ENCODE peak calls at places on chromosome 16, in four cellular contexts. One of them, this sample, is unnamed.

GRCh38 chr16:30351586-30352419 is 3.3 kb downstream of the CD2BP2 start:
- DNase-seq in fibroblast of lung: peak; percentile 96
- DNase-seq in hepatocyte: no peak
- DNase-seq in uterus: peak; percentile 86
- DNase-seq in this sample: no peak

GRCh38 chr16:64206877-64207276 is 915.0 kb downstream of the CDH11 start:
- DNase-seq in uterus: no peak
- DNase-seq in fibroblast of lung: peak; percentile 14
- DNase-seq in hepatocyte: no peak
- DNase-seq in this sample: no peak

GRCh38 chr16:68790130-68790761 is 53.1 kb upstream of the TANGO6 start:
- DNase-seq in uterus: peak; percentile 24
- DNase-seq in fibroblast of lung: peak; percentile 72
- DNase-seq in hepatocyte: peak; percentile 57
- DNase-seq in this sample: peak; percentile 26

GRCh38 chr16:30896890-30897730 is 696 bp downstream of the CTF1 start:
- DNase-seq in fibroblast of lung: peak; percentile 89
- DNase-seq in uterus: peak; percentile 90
- DNase-seq in hepatocyte: peak; percentile 96
- DNase-seq in this sample: peak; percentile 45

GRCh38 chr16:20612551-20613470 is 36.6 kb upstream of the ACSM2B start:
- DNase-seq in hepatocyte: no peak
- DNase-seq in uterus: no peak
- DNase-seq in fibroblast of lung: no peak
- DNase-seq in this sample: no peak

GRCh38 chr16:50603206-50604064 is 55.2 kb downstream of the NKD1 start:
- DNase-seq in fibroblast of lung: peak; percentile 55
- DNase-seq in uterus: peak; percentile 80
- DNase-seq in hepatocyte: peak; percentile 54
- DNase-seq in this sample: no peak

GRCh38 chr16:73083271-73083670 is 35.3 kb upstream of the ZFHX3 start:
- DNase-seq in uterus: no peak
- DNase-seq in hepatocyte: no peak
- DNase-seq in fibroblast of lung: no peak
- DNase-seq in this sample: no peak

GRCh38 chr16:20300312-20301097 is 26.8 kb downstream of the GP2 start:
- DNase-seq in hepatocyte: peak; percentile 76
- DNase-seq in fibroblast of lung: peak; percentile 41
- DNase-seq in uterus: peak; percentile 16
- DNase-seq in this sample: no peak

GRCh38 chr16:78654929-78655328 is 555.5 kb downstream of the WWOX start:
- DNase-seq in fibroblast of lung: no peak
- DNase-seq in uterus: no peak
- DNase-seq in hepatocyte: no peak
- DNase-seq in this sample: no peak

GRCh38 chr16:81493755-81494433 is 49.3 kb downstream of the CMIP start:
- DNase-seq in fibroblast of lung: peak; percentile 76
- DNase-seq in uterus: peak; percentile 52
- DNase-seq in hepatocyte: peak; percentile 88
- DNase-seq in this sample: peak; percentile 69

GRCh38 chr16:77993586-77993985 is 28.8 kb upstream of the CLEC3A start:
- DNase-seq in hepatocyte: peak; percentile 49
- DNase-seq in uterus: peak; percentile 22
- DNase-seq in fibroblast of lung: peak; percentile 67
- DNase-seq in this sample: no peak

GRCh38 chr16:14300631-14301149 is 229.6 kb downstream of the MRTFB start:
- DNase-seq in fibroblast of lung: peak; percentile 88
- DNase-seq in uterus: peak; percentile 77
- DNase-seq in hepatocyte: peak; percentile 86
- DNase-seq in this sample: no peak

GRCh38 chr16:57256601-57257395 is 11.7 kb downstream of the ARL2BP start:
- DNase-seq in fibroblast of lung: no peak
- DNase-seq in uterus: no peak
- DNase-seq in hepatocyte: no peak
- DNase-seq in this sample: no peak

GRCh38 chr16:50857881-50858280 is 116.0 kb downstream of the CYLD start:
- DNase-seq in uterus: no peak
- DNase-seq in hepatocyte: no peak
- DNase-seq in fibroblast of lung: no peak
- DNase-seq in this sample: no peak

GRCh38 chr16:57409870-57410585 is 5.5 kb downstream of the CCL17 start:
- DNase-seq in fibroblast of lung: no peak
- DNase-seq in hepatocyte: no peak
- DNase-seq in uterus: no peak
- DNase-seq in this sample: no peak

GRCh38 chr16:81744911-81745310 is 34.2 kb upstream of the PLCG2 start:
- DNase-seq in fibroblast of lung: no peak
- DNase-seq in uterus: no peak
- DNase-seq in hepatocyte: no peak
- DNase-seq in this sample: no peak

GRCh38 chr16:20410153-20410723 is 904 bp downstream of the ACSM5 start:
- DNase-seq in fibroblast of lung: no peak
- DNase-seq in uterus: no peak
- DNase-seq in hepatocyte: no peak
- DNase-seq in this sample: no peak

GRCh38 chr16:49463529-49463928 is 89.9 kb downstream of the C16orf78 start:
- DNase-seq in uterus: no peak
- DNase-seq in hepatocyte: no peak
- DNase-seq in fibroblast of lung: no peak
- DNase-seq in this sample: no peak

GRCh38 chr16:49472598-49472997 is 99.0 kb downstream of the C16orf78 start:
- DNase-seq in fibroblast of lung: no peak
- DNase-seq in hepatocyte: no peak
- DNase-seq in uterus: peak; percentile 11
- DNase-seq in this sample: no peak

GRCh38 chr16:50252874-50253510 is 13.4 kb upstream of the ADCY7 start:
- DNase-seq in hepatocyte: no peak
- DNase-seq in uterus: no peak
- DNase-seq in fibroblast of lung: no peak
- DNase-seq in this sample: no peak

GRCh38 chr16:75620326-75621169 is 2.5 kb downstream of the ADAT1 start:
- DNase-seq in fibroblast of lung: no peak
- DNase-seq in uterus: no peak
- DNase-seq in hepatocyte: no peak
- DNase-seq in this sample: no peak

GRCh38 chr16:75294773-75295172 is 43.3 kb upstream of the BCAR1 start:
- DNase-seq in fibroblast of lung: no peak
- DNase-seq in uterus: no peak
- DNase-seq in hepatocyte: no peak
- DNase-seq in this sample: no peak

GRCh38 chr16:69329369-69330285 is 761 bp downstream of the PDF start:
- DNase-seq in uterus: no peak
- DNase-seq in fibroblast of lung: peak; percentile 14
- DNase-seq in hepatocyte: peak; percentile 60
- DNase-seq in this sample: no peak

GRCh38 chr16:68792465-68793324 is 50.6 kb upstream of the TANGO6 start:
- DNase-seq in uterus: no peak
- DNase-seq in hepatocyte: peak; percentile 66
- DNase-seq in fibroblast of lung: peak; percentile 66
- DNase-seq in this sample: no peak

GRCh38 chr16:13926507-13926906 is 6.6 kb downstream of the ERCC4 start:
- DNase-seq in uterus: no peak
- DNase-seq in fibroblast of lung: no peak
- DNase-seq in hepatocyte: no peak
- DNase-seq in this sample: no peak

GRCh38 chr16:58492735-58493134 is 7.2 kb upstream of the NDRG4 start:
- DNase-seq in fibroblast of lung: no peak
- DNase-seq in hepatocyte: no peak
- DNase-seq in uterus: no peak
- DNase-seq in this sample: no peak

GRCh38 chr16:23286131-23286532 is 16.0 kb upstream of the SCNN1B start:
- DNase-seq in fibroblast of lung: no peak
- DNase-seq in hepatocyte: no peak
- DNase-seq in uterus: no peak
- DNase-seq in this sample: peak; percentile 9

GRCh38 chr16:30030841-30031413 is at the start of gene TLCD3B:
- DNase-seq in uterus: no peak
- DNase-seq in hepatocyte: no peak
- DNase-seq in fibroblast of lung: no peak
- DNase-seq in this sample: no peak

GRCh38 chr16:68289621-68290329 is 21.0 kb downstream of the SLC7A6OS start:
- DNase-seq in hepatocyte: no peak
- DNase-seq in fibroblast of lung: no peak
- DNase-seq in uterus: no peak
- DNase-seq in this sample: peak; percentile 31

GRCh38 chr16:84065536-84066132 is 23.0 kb upstream of the SLC38A8 start:
- DNase-seq in uterus: no peak
- DNase-seq in fibroblast of lung: peak; percentile 65
- DNase-seq in hepatocyte: peak; percentile 74
- DNase-seq in this sample: no peak

GRCh38 chr16:70475054-70475871 is 20.9 kb downstream of the FCSK start:
- DNase-seq in hepatocyte: no peak
- DNase-seq in fibroblast of lung: no peak
- DNase-seq in uterus: no peak
- DNase-seq in this sample: no peak

GRCh38 chr16:49023095-49023494 is 258.5 kb downstream of the CBLN1 start:
- DNase-seq in uterus: no peak
- DNase-seq in fibroblast of lung: peak; percentile 53
- DNase-seq in hepatocyte: no peak
- DNase-seq in this sample: no peak

GRCh38 chr16:55661842-55662479 is 6.2 kb downstream of the SLC6A2 start:
- DNase-seq in uterus: no peak
- DNase-seq in hepatocyte: no peak
- DNase-seq in fibroblast of lung: no peak
- DNase-seq in this sample: peak; percentile 31

GRCh38 chr16:8739151-8739550 is 58.3 kb downstream of the TMEM186 start:
- DNase-seq in fibroblast of lung: no peak
- DNase-seq in hepatocyte: no peak
- DNase-seq in uterus: no peak
- DNase-seq in this sample: no peak

GRCh38 chr16:75260856-75261589 is 9.6 kb upstream of the BCAR1 start:
- DNase-seq in hepatocyte: peak; percentile 8
- DNase-seq in fibroblast of lung: no peak
- DNase-seq in uterus: peak; percentile 12
- DNase-seq in this sample: no peak

GRCh38 chr16:5328546-5328945 is 231.0 kb upstream of the EEF2KMT start:
- DNase-seq in fibroblast of lung: no peak
- DNase-seq in hepatocyte: no peak
- DNase-seq in uterus: no peak
- DNase-seq in this sample: no peak

GRCh38 chr16:75695708-75696107 is 5.6 kb downstream of the DUXB start:
- DNase-seq in uterus: no peak
- DNase-seq in fibroblast of lung: peak; percentile 10
- DNase-seq in hepatocyte: no peak
- DNase-seq in this sample: no peak

GRCh38 chr16:26957283-26957859 is 109.4 kb upstream of the C16orf82 start:
- DNase-seq in hepatocyte: no peak
- DNase-seq in fibroblast of lung: no peak
- DNase-seq in uterus: no peak
- DNase-seq in this sample: no peak
- TF ChIP-seq CTCF in hepatocyte: no peak
- TF ChIP-seq CTCF in fibroblast of lung: no peak
- TF ChIP-seq CTCF in uterus: no peak
- TF ChIP-seq CTCF in this sample: no peak

GRCh38 chr16:89035013-89035697 is 58.1 kb upstream of the CBFA2T3 start:
- DNase-seq in uterus: no peak
- DNase-seq in hepatocyte: no peak
- DNase-seq in fibroblast of lung: no peak
- DNase-seq in this sample: no peak
- H3K27me3 ChIP-seq in uterus: no peaks in the 10 kb centered on the region
- H3K27me3 ChIP-seq in hepatocyte: peaks cover 8% of the 10 kb centered on the region
- H3K27me3 ChIP-seq in fibroblast of lung: peaks cover 3% of the 10 kb centered on the region
- H3K27me3 ChIP-seq in this sample: peaks cover 1% of the 10 kb centered on the region

GRCh38 chr16:25366078-25366477 is 108.4 kb upstream of the ZKSCAN2 start:
- DNase-seq in uterus: no peak
- DNase-seq in hepatocyte: no peak
- DNase-seq in fibroblast of lung: no peak
- DNase-seq in this sample: no peak
- TF ChIP-seq CTCF in uterus: no peak
- TF ChIP-seq CTCF in hepatocyte: no peak
- TF ChIP-seq CTCF in fibroblast of lung: no peak
- TF ChIP-seq CTCF in this sample: no peak

GRCh38 chr16:700684-701584 is 4.7 kb downstream of the FBXL16 start:
- DNase-seq in fibroblast of lung: no peak
- DNase-seq in hepatocyte: peak; percentile 75
- DNase-seq in uterus: no peak
- DNase-seq in this sample: no peak

GRCh38 chr16:695355-696089 is 5.3 kb upstream of the WDR24 start:
- DNase-seq in hepatocyte: no peak
- DNase-seq in fibroblast of lung: no peak
- DNase-seq in uterus: no peak
- DNase-seq in this sample: no peak

GRCh38 chr16:694863-695354 is 4.7 kb upstream of the WDR24 start:
- DNase-seq in uterus: no peak
- DNase-seq in fibroblast of lung: no peak
- DNase-seq in hepatocyte: no peak
- DNase-seq in this sample: no peak

GRCh38 chr16:702341-702740 is 3.3 kb downstream of the FBXL16 start:
- DNase-seq in uterus: no peak
- DNase-seq in fibroblast of lung: no peak
- DNase-seq in hepatocyte: no peak
- DNase-seq in this sample: no peak

GRCh38 chr16:698911-699671 is 6.5 kb downstream of the FBXL16 start:
- DNase-seq in uterus: no peak
- DNase-seq in hepatocyte: no peak
- DNase-seq in fibroblast of lung: no peak
- DNase-seq in this sample: no peak
- H3K27me3 ChIP-seq in uterus: peaks cover 27% of the 10 kb centered on the region
- H3K27me3 ChIP-seq in hepatocyte: peaks cover 84% of the 10 kb centered on the region
- H3K27me3 ChIP-seq in fibroblast of lung: peaks cover 34% of the 10 kb centered on the region
- H3K27me3 ChIP-seq in this sample: peaks cover 32% of the 10 kb centered on the region

DNA sequence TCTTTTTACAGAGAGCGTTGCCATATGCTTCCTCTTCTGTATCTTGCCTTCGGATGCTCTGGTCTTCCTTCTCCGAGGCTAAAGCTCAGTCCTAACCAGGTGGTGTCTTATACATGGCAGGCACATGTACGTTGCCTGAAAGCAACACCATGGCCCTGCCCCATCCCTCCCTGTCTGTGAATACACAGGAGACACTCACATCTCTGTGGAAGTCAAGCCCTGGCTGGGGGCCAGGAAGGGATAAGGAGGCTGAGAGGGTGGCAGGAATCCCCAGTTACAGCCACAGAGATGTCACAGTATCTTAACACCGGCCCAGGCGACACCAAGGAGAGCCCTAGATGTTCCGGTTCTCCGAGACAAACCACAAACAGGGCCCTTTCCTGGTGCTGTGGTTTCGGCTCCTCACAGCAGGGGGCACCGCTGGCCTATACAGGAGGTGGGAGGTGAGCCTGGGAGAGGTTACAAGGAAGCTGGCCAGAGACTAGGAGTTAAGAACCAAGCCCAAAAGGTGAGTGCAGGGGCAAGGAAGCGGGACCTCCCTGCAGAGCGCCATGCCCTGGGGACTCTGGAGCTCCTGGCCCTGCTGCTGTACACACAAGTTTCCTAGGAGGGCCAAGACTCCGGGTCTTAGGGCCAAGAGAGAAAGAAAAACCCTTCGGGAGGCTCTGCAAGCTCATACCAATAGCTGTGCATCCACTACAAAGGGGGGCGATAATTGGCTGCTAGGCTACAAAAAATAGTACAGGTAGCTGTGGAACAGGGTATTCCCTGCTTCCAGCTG is 41.7 kb downstream of the SRL start:
- DNase-seq in uterus: peak; percentile 70
- DNase-seq in fibroblast of lung: peak; percentile 64
- DNase-seq in hepatocyte: peak; percentile 85
- DNase-seq in this sample: peak; percentile 7
- TF ChIP-seq CTCF in uterus: peak; percentile 54
- TF ChIP-seq CTCF in fibroblast of lung: peak; percentile 84
- TF ChIP-seq CTCF in hepatocyte: peak; percentile 80
- TF ChIP-seq CTCF in this sample: peak; percentile 77

GRCh38 chr16:86979984-86980553 is 337.1 kb downstream of the C16orf95 start:
- DNase-seq in hepatocyte: no peak
- DNase-seq in fibroblast of lung: no peak
- DNase-seq in uterus: no peak
- DNase-seq in this sample: no peak
- H3K27me3 ChIP-seq in hepatocyte: no peaks in the 10 kb centered on the region
- H3K27me3 ChIP-seq in fibroblast of lung: no peaks in the 10 kb centered on the region
- H3K27me3 ChIP-seq in uterus: no peaks in the 10 kb centered on the region
- H3K27me3 ChIP-seq in this sample: peaks cover 2% of the 10 kb centered on the region